ENCODE peak calls at places on chromosomes 11 and 22, in four cellular contexts. P is H1, Q is HepG2, Y is GM12878. R is an unnamed sample.

GRCh38 chr11:63840356-63841060 is 1.6 kb downstream of the MARK2 start:
- DNase-seq in P (no peak), Q (no peak), Y (no peak), R (no peak)

GRCh38 chr11:43758942-43759341 is 78.4 kb downstream of the HSD17B12 start:
- DNase-seq in P (no peak), Q (no peak), Y (no peak), R (no peak)

GRCh38 chr11:28269621-28270020 is 161.4 kb downstream of the METTL15 start:
- DNase-seq in P (no peak), Q (no peak), Y (no peak), R (no peak)

GRCh38 chr22:39266398-39267030 is 21.7 kb upstream of the PDGFB start:
- DNase-seq in P (no peak), Q (peak; percentile 76), Y (peak; percentile 96), R (no peak)

GRCh38 chr22:47201186-47201995 is 438.9 kb downstream of the TBC1D22A start:
- DNase-seq in P (peak; percentile 8), Q (no peak), Y (no peak), R (no peak)

GRCh38 chr11:72511393-72512047 is 77.2 kb upstream of the CLPB start:
- DNase-seq in P (no peak), Q (no peak), Y (no peak), R (no peak)

GRCh38 chr11:133956650-133957633 is at the start of gene IGSF9B:
- DNase-seq in P (peak; percentile 96), Q (no peak), Y (peak; percentile 49), R (peak; percentile 82)

GRCh38 chr22:37242395-37242918 is 1.6 kb downstream of the RAC2 start:
- DNase-seq in P (no peak), Q (no peak), Y (peak; percentile 92), R (no peak)

GRCh38 chr11:2943711-2944118 is 14.5 kb upstream of the PHLDA2 start:
- DNase-seq in P (no peak), Q (no peak), Y (no peak), R (no peak)

GRCh38 chr11:102762414-102762813 is 18.0 kb downstream of the MMP10 start:
- DNase-seq in P (no peak), Q (no peak), Y (no peak), R (no peak)
- H3K4me1 ChIP-seq in P (no peaks in the 10 kb centered on the region), Q (no peaks in the 10 kb centered on the region), Y (no peaks in the 10 kb centered on the region), R (no peaks in the 10 kb centered on the region)

GRCh38 chr22:27397948-27398330 is 403.6 kb downstream of the MN1 start:
- DNase-seq in P (no peak), Q (no peak), Y (no peak), R (no peak)
- H3K36me3 ChIP-seq in P (no peaks in the 10 kb centered on the region), Q (no peaks in the 10 kb centered on the region), Y (no peaks in the 10 kb centered on the region), R (no peaks in the 10 kb centered on the region)

GRCh38 chr22:43497956-43498855 is 86.4 kb downstream of the MPPED1 start:
- DNase-seq in P (no peak), Q (no peak), Y (no peak), R (no peak)
- TF ChIP-seq SUZ12 in P (no peak), Q (no peak), Y (no peak), R (no peak)

GRCh38 chr11:121036981-121037380 is 13.1 kb downstream of the TBCEL start:
- DNase-seq in P (no peak), Q (no peak), Y (no peak), R (no peak)
- H3K4me1 ChIP-seq in P (peaks cover 7% of the 10 kb centered on the region), Q (peaks cover 57% of the 10 kb centered on the region), Y (peaks cover 14% of the 10 kb centered on the region), R (no peaks in the 10 kb centered on the region)

GRCh38 chr11:59200421-59200746 is 12.3 kb downstream of the MPEG1 start:
- DNase-seq in P (no peak), Q (no peak), Y (no peak), R (no peak)
- H3K36me3 ChIP-seq in P (peaks cover 6% of the 10 kb centered on the region), Q (peaks cover 9% of the 10 kb centered on the region), Y (peaks cover 17% of the 10 kb centered on the region), R (peaks cover 79% of the 10 kb centered on the region)

DNA sequence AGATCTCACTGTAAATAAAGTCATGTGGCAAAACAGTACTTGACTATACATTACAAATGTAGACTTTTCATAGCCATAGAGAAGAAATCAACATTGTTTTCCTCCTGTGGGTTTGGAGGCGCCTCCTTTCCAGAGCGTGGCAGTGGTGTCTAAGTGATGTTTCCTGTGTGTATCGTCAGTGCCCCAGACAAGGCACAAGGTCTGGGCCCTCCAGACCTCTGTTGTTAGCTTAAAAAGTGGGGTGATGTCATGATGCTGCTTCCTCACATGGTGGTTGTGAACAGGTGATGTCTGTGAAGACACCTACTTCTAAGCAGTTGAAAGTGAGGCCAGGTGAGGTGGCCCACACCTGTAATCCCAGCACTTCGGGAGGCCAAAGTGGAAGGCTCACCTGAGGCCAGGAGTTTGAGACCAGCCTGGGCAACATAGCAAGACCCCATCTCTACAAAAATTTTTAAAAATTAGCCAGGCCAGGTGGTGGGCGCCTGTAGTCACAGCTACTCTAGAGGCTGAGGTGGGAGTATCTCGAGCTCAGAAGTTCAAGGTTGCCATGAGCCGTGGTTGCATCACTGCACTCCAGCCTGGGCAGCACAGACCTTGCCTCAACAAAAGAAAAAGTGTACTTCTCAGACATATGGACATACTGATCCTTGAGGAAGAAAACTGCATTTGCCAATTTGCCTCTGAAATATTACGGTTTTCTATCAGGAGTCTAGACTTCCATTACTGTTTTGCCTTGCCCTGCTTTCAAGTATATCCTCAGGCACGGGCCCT is 15.7 kb downstream of the NUP50 start:
- DNase-seq in P (no peak), Q (no peak), Y (no peak), R (no peak)
- TF ChIP-seq SUZ12 in P (no peak), Q (no peak), Y (no peak), R (no peak)

R was measured in NT2/D1.